ENCODE peak calls at places on chromosomes 4 and X, in four cellular contexts. One of them, this sample, is unnamed.
A peak's percentile ranks its signal among the peaks of the same experiment; 100 is the strongest.

GRCh38 chr4:5795580-5795979 is 84.6 kb downstream of the EVC start:
- DNase-seq in neural progenitor cell: no peak
- DNase-seq in HepG2: no peak
- DNase-seq in SK-N-SH: no peak
- DNase-seq in this sample: no peak

GRCh38 chr4:126223784-126224407 is 909.1 kb downstream of the FAT4 start:
- DNase-seq in neural progenitor cell: peak; percentile 26
- DNase-seq in HepG2: peak; percentile 1
- DNase-seq in SK-N-SH: no peak
- DNase-seq in this sample: peak; percentile 2

GRCh38 chr4:54384563-54384962 is 155.5 kb downstream of the PDGFRA start:
- DNase-seq in neural progenitor cell: peak; percentile 38
- DNase-seq in SK-N-SH: no peak
- DNase-seq in HepG2: peak; percentile 3
- DNase-seq in this sample: peak; percentile 14

GRCh38 chrX:17014216-17014615 is 67.8 kb downstream of the REPS2 start:
- DNase-seq in SK-N-SH: no peak
- DNase-seq in HepG2: no peak
- DNase-seq in neural progenitor cell: no peak
- DNase-seq in this sample: no peak

GRCh38 chr4:53450773-53451172 is 73.3 kb downstream of the FIP1L1 start:
- DNase-seq in neural progenitor cell: no peak
- DNase-seq in SK-N-SH: no peak
- DNase-seq in HepG2: no peak
- DNase-seq in this sample: peak; percentile 35

GRCh38 chr4:128521156-128521555 is 233.5 kb upstream of the PGRMC2 start:
- DNase-seq in SK-N-SH: no peak
- DNase-seq in neural progenitor cell: no peak
- DNase-seq in HepG2: peak; percentile 6
- DNase-seq in this sample: no peak

GRCh38 chrX:1242901-1243402 is 25.7 kb upstream of the CSF2RA start:
- DNase-seq in HepG2: no peak
- DNase-seq in SK-N-SH: no peak
- DNase-seq in neural progenitor cell: no peak
- DNase-seq in this sample: peak; percentile 73

GRCh38 chr4:183106839-183107238 is 7.8 kb downstream of the WWC2 start:
- DNase-seq in HepG2: peak; percentile 32
- DNase-seq in neural progenitor cell: no peak
- DNase-seq in SK-N-SH: no peak
- DNase-seq in this sample: no peak

GRCh38 chr4:4787421-4787820 is 72.0 kb upstream of the MSX1 start:
- DNase-seq in neural progenitor cell: no peak
- DNase-seq in SK-N-SH: no peak
- DNase-seq in HepG2: no peak
- DNase-seq in this sample: no peak

GRCh38 chr4:55347610-55348228 is 1.7 kb downstream of the SRD5A3 start:
- DNase-seq in SK-N-SH: no peak
- DNase-seq in HepG2: no peak
- DNase-seq in neural progenitor cell: no peak
- DNase-seq in this sample: no peak

GRCh38 chr4:95867919-95868318 is 28.0 kb downstream of the PDHA2 start:
- DNase-seq in neural progenitor cell: peak; percentile 36
- DNase-seq in SK-N-SH: no peak
- DNase-seq in HepG2: no peak
- DNase-seq in this sample: no peak

GRCh38 chr4:157265281-157265680 is 44.8 kb downstream of the GRIA2 start:
- DNase-seq in SK-N-SH: no peak
- DNase-seq in HepG2: no peak
- DNase-seq in neural progenitor cell: peak; percentile 37
- DNase-seq in this sample: peak; percentile 52

GRCh38 chrX:135605906-135606305 is 85.4 kb downstream of the INTS6L start:
- DNase-seq in HepG2: no peak
- DNase-seq in neural progenitor cell: no peak
- DNase-seq in SK-N-SH: no peak
- DNase-seq in this sample: no peak

GRCh38 chrX:120749141-120749846 is 119.4 kb upstream of the C1GALT1C1 start:
- DNase-seq in neural progenitor cell: no peak
- DNase-seq in HepG2: no peak
- DNase-seq in SK-N-SH: no peak
- DNase-seq in this sample: no peak

GRCh38 chr4:76194325-76194724 is 19.3 kb downstream of the SCARB2 start:
- DNase-seq in HepG2: no peak
- DNase-seq in neural progenitor cell: no peak
- DNase-seq in SK-N-SH: no peak
- DNase-seq in this sample: peak; percentile 96

GRCh38 chrX:37462346-37462745 is 109.1 kb upstream of the LANCL3 start:
- DNase-seq in SK-N-SH: no peak
- DNase-seq in neural progenitor cell: no peak
- DNase-seq in HepG2: no peak
- DNase-seq in this sample: no peak

GRCh38 chr4:23921447-23921845 is 31.6 kb upstream of the PPARGC1A start:
- DNase-seq in HepG2: no peak
- DNase-seq in SK-N-SH: no peak
- DNase-seq in neural progenitor cell: peak; percentile 39
- DNase-seq in this sample: peak; percentile 69

GRCh38 chrX:107683124-107683895 is 55.0 kb downstream of the PRPS1 start:
- DNase-seq in HepG2: no peak
- DNase-seq in SK-N-SH: no peak
- DNase-seq in neural progenitor cell: no peak
- DNase-seq in this sample: no peak

GRCh38 chr4:169460081-169460480 is 152.3 kb downstream of the NEK1 start:
- DNase-seq in SK-N-SH: no peak
- DNase-seq in HepG2: no peak
- DNase-seq in neural progenitor cell: no peak
- DNase-seq in this sample: no peak

GRCh38 chr4:68906238-68907137 is 45.1 kb downstream of the UGT2A3 start:
- DNase-seq in SK-N-SH: no peak
- DNase-seq in neural progenitor cell: peak; percentile 37
- DNase-seq in HepG2: no peak
- DNase-seq in this sample: peak; percentile 4

GRCh38 chrX:38841766-38842165 is 40.5 kb downstream of the MID1IP1 start:
- DNase-seq in HepG2: no peak
- DNase-seq in neural progenitor cell: no peak
- DNase-seq in SK-N-SH: no peak
- DNase-seq in this sample: no peak

GRCh38 chr4:77564231-77564630 is 41.4 kb upstream of the CXCL13 start:
- DNase-seq in HepG2: no peak
- DNase-seq in neural progenitor cell: no peak
- DNase-seq in SK-N-SH: no peak
- DNase-seq in this sample: no peak

GRCh38 chr4:154927126-154927525 is 146.1 kb downstream of the RBM46 start:
- DNase-seq in neural progenitor cell: no peak
- DNase-seq in SK-N-SH: no peak
- DNase-seq in HepG2: no peak
- DNase-seq in this sample: no peak

GRCh38 chr4:17482716-17483115 is 29.2 kb downstream of the QDPR start:
- DNase-seq in neural progenitor cell: no peak
- DNase-seq in SK-N-SH: no peak
- DNase-seq in HepG2: no peak
- DNase-seq in this sample: no peak

GRCh38 chrX:47540754-47541538 is 20.1 kb upstream of the ARAF start:
- DNase-seq in SK-N-SH: peak; percentile 80
- DNase-seq in neural progenitor cell: peak; percentile 84
- DNase-seq in HepG2: peak; percentile 81
- DNase-seq in this sample: peak; percentile 80

GRCh38 chr4:153467154-153467896 is 1.2 kb downstream of the TMEM131L start:
- DNase-seq in SK-N-SH: peak; percentile 54
- DNase-seq in neural progenitor cell: peak; percentile 44
- DNase-seq in HepG2: peak; percentile 52
- DNase-seq in this sample: peak; percentile 64

GRCh38 chr4:72701987-72702819 is 133.2 kb upstream of the ADAMTS3 start:
- DNase-seq in SK-N-SH: peak; percentile 34
- DNase-seq in neural progenitor cell: peak; percentile 76
- DNase-seq in HepG2: peak; percentile 42
- DNase-seq in this sample: peak; percentile 40

GRCh38 chr4:151322565-151322964 is 2.8 kb downstream of the SH3D19 start:
- DNase-seq in neural progenitor cell: no peak
- DNase-seq in SK-N-SH: no peak
- DNase-seq in HepG2: no peak
- DNase-seq in this sample: no peak

GRCh38 chr4:74967324-74967723 is 34.4 kb downstream of the PARM1 start:
- DNase-seq in SK-N-SH: no peak
- DNase-seq in HepG2: no peak
- DNase-seq in neural progenitor cell: no peak
- DNase-seq in this sample: peak; percentile 2

GRCh38 chrX:14832151-14832550 is 40.7 kb downstream of the FANCB start:
- DNase-seq in neural progenitor cell: no peak
- DNase-seq in HepG2: no peak
- DNase-seq in SK-N-SH: no peak
- DNase-seq in this sample: no peak

GRCh38 chr4:54165438-54165837 is 63.7 kb upstream of the PDGFRA start:
- DNase-seq in HepG2: peak; percentile 7
- DNase-seq in neural progenitor cell: no peak
- DNase-seq in SK-N-SH: no peak
- DNase-seq in this sample: peak; percentile 75

GRCh38 chr4:62709618-62710252 is 1509.6 kb downstream of the ADGRL3 start:
- DNase-seq in HepG2: peak; percentile 34
- DNase-seq in neural progenitor cell: peak; percentile 57
- DNase-seq in SK-N-SH: peak; percentile 16
- DNase-seq in this sample: peak; percentile 3

GRCh38 chr4:89249716-89250361 is 57.8 kb downstream of the GPRIN3 start:
- DNase-seq in HepG2: no peak
- DNase-seq in neural progenitor cell: no peak
- DNase-seq in SK-N-SH: no peak
- DNase-seq in this sample: no peak

GRCh38 chrX:103183912-103184311 is 31.0 kb upstream of the BEX4 start:
- DNase-seq in HepG2: no peak
- DNase-seq in SK-N-SH: no peak
- DNase-seq in neural progenitor cell: no peak
- DNase-seq in this sample: no peak

DNA sequence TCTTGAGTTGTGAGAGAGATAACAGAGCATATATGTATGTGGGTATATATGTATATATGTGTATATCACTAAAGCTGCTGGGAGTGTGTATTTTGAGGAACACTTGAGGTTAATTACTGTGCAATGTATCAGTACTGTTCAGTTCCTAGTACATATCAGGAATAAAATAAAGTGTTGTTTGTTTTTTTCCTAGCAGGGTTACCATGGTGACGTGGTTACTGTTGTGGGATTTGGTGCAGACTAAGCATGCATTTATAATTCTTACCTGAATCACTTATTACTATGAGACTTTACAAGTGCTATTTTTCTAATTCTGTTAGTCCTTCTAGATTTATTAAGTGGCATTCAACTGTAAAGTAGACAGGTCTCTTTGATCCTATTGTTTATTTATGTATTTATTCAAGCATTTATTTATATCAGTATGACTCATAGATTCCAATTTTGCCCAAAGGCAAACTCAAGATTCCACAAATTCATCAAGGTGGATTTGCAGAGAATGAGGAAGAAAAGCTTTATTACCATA is 26.9 kb upstream of the BEX4 start:
- DNase-seq in neural progenitor cell: no peak
- DNase-seq in HepG2: no peak
- DNase-seq in SK-N-SH: no peak
- DNase-seq in this sample: peak; percentile 10
- H3K79me2 ChIP-seq in neural progenitor cell: no peaks in the 10 kb centered on the region
- H3K79me2 ChIP-seq in HepG2: no peaks in the 10 kb centered on the region
- H3K79me2 ChIP-seq in SK-N-SH: no peaks in the 10 kb centered on the region
- H3K79me2 ChIP-seq in this sample: no peaks in the 10 kb centered on the region

DNA sequence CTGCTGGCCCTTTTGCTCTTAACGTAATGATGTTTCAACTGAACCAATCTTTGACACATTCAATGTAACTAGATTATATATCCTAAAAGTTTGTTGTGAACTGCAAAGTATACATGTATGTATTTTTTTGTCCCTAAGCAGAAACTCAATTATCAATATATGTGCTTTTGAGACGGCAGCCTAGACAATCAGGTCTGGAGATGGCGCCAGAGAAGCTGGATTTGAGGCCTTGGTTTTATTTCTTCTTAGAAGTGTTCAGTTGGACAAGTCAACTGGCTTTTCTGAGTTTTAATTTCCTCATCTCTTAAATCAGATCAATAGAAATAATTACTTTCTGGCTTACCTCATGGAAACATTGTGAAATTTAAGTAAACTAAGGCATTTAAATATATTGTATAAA is 62.5 kb downstream of the DCAF8L1 start:
- DNase-seq in neural progenitor cell: peak; percentile 11
- DNase-seq in SK-N-SH: no peak
- DNase-seq in HepG2: no peak
- DNase-seq in this sample: peak; percentile 6
- TF ChIP-seq CTCF in neural progenitor cell: peak; percentile 45
- TF ChIP-seq CTCF in SK-N-SH: no peak
- TF ChIP-seq CTCF in HepG2: peak; percentile 5
- TF ChIP-seq CTCF in this sample: peak; percentile 60

GRCh38 chr4:71209161-71209560 is 129.7 kb upstream of the SLC4A4 start:
- DNase-seq in HepG2: no peak
- DNase-seq in neural progenitor cell: no peak
- DNase-seq in SK-N-SH: no peak
- DNase-seq in this sample: no peak
- H3K79me2 ChIP-seq in HepG2: no peaks in the 10 kb centered on the region
- H3K79me2 ChIP-seq in neural progenitor cell: no peaks in the 10 kb centered on the region
- H3K79me2 ChIP-seq in SK-N-SH: no peaks in the 10 kb centered on the region
- H3K79me2 ChIP-seq in this sample: no peaks in the 10 kb centered on the region

GRCh38 chr4:57018930-57019329 is 40.2 kb downstream of the POLR2B start:
- DNase-seq in SK-N-SH: no peak
- DNase-seq in HepG2: no peak
- DNase-seq in neural progenitor cell: no peak
- DNase-seq in this sample: no peak
- TF ChIP-seq CTCF in SK-N-SH: no peak
- TF ChIP-seq CTCF in HepG2: no peak
- TF ChIP-seq CTCF in neural progenitor cell: no peak
- TF ChIP-seq CTCF in this sample: no peak

This sample was measured in mammary epithelial cell.